ENCODE peak calls at places on chromosomes 7 and 10, in seven cellular contexts. X is SHP77; B is heart right ventricle; J is HAP-1; D is amniotic stem cell; V is activated CD4-positive, alpha-beta T cell treated with anti-CD3 and anti-CD28 coated beads, Interleukin-2, amount 50 U/mL, for 1 hour; M is RWPE1. I is an unnamed sample.

GRCh38 chr10:114779803-114780609 is 41.6 kb upstream of the FHIP2A start:
- DNase-seq in X (no peak), B (no peak), J (no peak), D (peak; percentile 21), V (no peak), M (peak; percentile 79), I (peak; percentile 79)

GRCh38 chr7:90736968-90737939 is 141.1 kb downstream of the CDK14 start:
- DNase-seq in X (no peak), B (no peak), J (no peak), D (no peak), V (no peak), M (no peak), I (no peak)

GRCh38 chr10:6667679-6668270 is 87.7 kb upstream of the PRKCQ start:
- DNase-seq in X (peak; percentile 28), B (no peak), J (peak; percentile 68), D (no peak), V (peak; percentile 30), M (peak; percentile 46), I (no peak)

GRCh38 chr7:27154901-27155815 is 1.3 kb downstream of the HOXA7 start:
- DNase-seq in X (no peak), B (no peak), J (peak; percentile 67), D (no peak), V (no peak), M (no peak), I (peak; percentile 38)

GRCh38 chr7:139679731-139680594 is 97.8 kb downstream of the HIPK2 start:
- DNase-seq in X (no peak), B (no peak), J (no peak), D (no peak), V (no peak), M (no peak), I (no peak)

GRCh38 chr7:2169923-2170575 is 62.7 kb downstream of the MAD1L1 start:
- DNase-seq in X (no peak), B (no peak), J (no peak), D (no peak), V (no peak), M (peak; percentile 82), I (peak; percentile 22)

GRCh38 chr10:86945361-86946214 is 11.8 kb downstream of the MMRN2 start:
- DNase-seq in X (peak; percentile 12), B (peak; percentile 21), J (peak; percentile 46), D (no peak), V (no peak), M (no peak), I (no peak)

GRCh38 chr10:68665841-68666240 is 55.2 kb upstream of the CCAR1 start:
- DNase-seq in X (no peak), B (no peak), J (no peak), D (no peak), V (no peak), M (no peak), I (no peak)

GRCh38 chr10:71802715-71803488 is 29.6 kb upstream of the VSIR start:
- DNase-seq in X (no peak), B (no peak), J (no peak), D (no peak), V (no peak), M (no peak), I (no peak)

GRCh38 chr7:64098-64521 is 128.3 kb upstream of the FAM20C start:
- DNase-seq in X (peak; percentile 82), B (peak; percentile 47), J (peak; percentile 21), D (no peak), V (no peak), M (peak; percentile 48), I (peak; percentile 50)

GRCh38 chr10:29784175-29784773 is 149.5 kb upstream of the SVIL start:
- DNase-seq in X (peak; percentile 18), B (peak; percentile 14), J (no peak), D (peak; percentile 96), V (no peak), M (peak; percentile 94), I (no peak)

GRCh38 chr10:13224210-13224995 is 9.8 kb downstream of the UCMA start:
- DNase-seq in X (no peak), B (no peak), J (no peak), D (no peak), V (no peak), M (no peak), I (no peak)

GRCh38 chr7:128437426-128438332 is 18.0 kb upstream of the HILPDA start:
- DNase-seq in X (no peak), B (no peak), J (no peak), D (no peak), V (no peak), M (no peak), I (no peak)

GRCh38 chr7:138875794-138876193 is 77.8 kb upstream of the ATP6V0A4 start:
- DNase-seq in X (no peak), B (no peak), J (no peak), D (peak; percentile 24), V (peak; percentile 36), M (no peak), I (no peak)

GRCh38 chr10:43133196-43133808 is 4.9 kb upstream of the CSGALNACT2 start:
- DNase-seq in X (no peak), B (no peak), J (no peak), D (no peak), V (no peak), M (no peak), I (no peak)

GRCh38 chr10:98536551-98536950 is 89.8 kb upstream of the HPS1 start:
- DNase-seq in X (no peak), B (no peak), J (no peak), D (peak; percentile 9), V (no peak), M (no peak), I (peak; percentile 54)

GRCh38 chr10:89426230-89426868 is 12.0 kb downstream of the IFIT5 start:
- DNase-seq in X (no peak), B (no peak), J (peak; percentile 34), D (no peak), V (no peak), M (peak; percentile 69), I (peak; percentile 5)

GRCh38 chr7:130667593-130668257 is 823 bp downstream of the COPG2 start:
- DNase-seq in X (no peak), B (no peak), J (no peak), D (no peak), V (no peak), M (no peak), I (no peak)

GRCh38 chr7:16801111-16801542 is 3.7 kb downstream of the AGR2 start:
- DNase-seq in X (peak; percentile 38), B (no peak), J (peak; percentile 22), D (peak; percentile 46), V (no peak), M (peak; percentile 90), I (no peak)

GRCh38 chr7:24729365-24730017 is 27.8 kb downstream of the GSDME start:
- DNase-seq in X (no peak), B (peak; percentile 45), J (no peak), D (no peak), V (no peak), M (no peak), I (no peak)

GRCh38 chr7:26153823-26154783 is 2.1 kb downstream of the NFE2L3 start:
- DNase-seq in X (no peak), B (no peak), J (peak; percentile 48), D (no peak), V (peak; percentile 13), M (no peak), I (no peak)

GRCh38 chr7:38463277-38464224 is 167.6 kb downstream of the AMPH start:
- DNase-seq in X (no peak), B (peak; percentile 61), J (no peak), D (no peak), V (peak; percentile 67), M (peak; percentile 22), I (no peak)

GRCh38 chr7:18457832-18458231 is 37.7 kb upstream of the HDAC9 start:
- DNase-seq in X (peak; percentile 33), B (no peak), J (no peak), D (no peak), V (no peak), M (peak; percentile 8), I (peak; percentile 82)

GRCh38 chr7:23184709-23185354 is 3.0 kb downstream of the NUP42 start:
- DNase-seq in X (peak; percentile 62), B (no peak), J (peak; percentile 71), D (peak; percentile 20), V (no peak), M (peak; percentile 39), I (no peak)

GRCh38 chr10:125123363-125124113 is 36.8 kb downstream of the CTBP2 start:
- DNase-seq in X (peak; percentile 78), B (peak; percentile 87), J (no peak), D (no peak), V (no peak), M (peak; percentile 99), I (peak; percentile 84)

GRCh38 chr7:132901241-132901640 is 180.6 kb downstream of the CHCHD3 start:
- DNase-seq in X (no peak), B (no peak), J (no peak), D (no peak), V (no peak), M (no peak), I (no peak)

GRCh38 chr10:88932539-88933256 is 19.9 kb downstream of the ACTA2 start:
- DNase-seq in X (peak; percentile 17), B (no peak), J (peak; percentile 78), D (peak; percentile 93), V (peak; percentile 20), M (peak; percentile 84), I (peak; percentile 83)

GRCh38 chr7:155534691-155535090 is 11.7 kb downstream of the CNPY1 start:
- DNase-seq in X (no peak), B (no peak), J (no peak), D (no peak), V (no peak), M (no peak), I (no peak)

GRCh38 chr10:86319626-86320025 is 47.0 kb downstream of the GRID1 start:
- DNase-seq in X (no peak), B (no peak), J (no peak), D (no peak), V (no peak), M (no peak), I (no peak)

GRCh38 chr7:30634634-30635201 is 40.0 kb downstream of the GARS1 start:
- DNase-seq in X (no peak), B (no peak), J (no peak), D (no peak), V (no peak), M (no peak), I (no peak)

GRCh38 chr10:75195035-75195763 is 15.4 kb upstream of the VDAC2 start:
- DNase-seq in X (no peak), B (no peak), J (no peak), D (peak; percentile 27), V (no peak), M (no peak), I (no peak)

GRCh38 chr10:55019461-55019860 is 218.4 kb upstream of the PCDH15 start:
- DNase-seq in X (no peak), B (no peak), J (no peak), D (no peak), V (no peak), M (no peak), I (no peak)